ENCODE peak calls at places on chromosomes 12 and 14, in eight cellular contexts. D is cardiac muscle cell, W is AG04450, C is tibial artery, E is cardiac fibroblast, Z is kidney epithelial cell, J is prostate gland, X is neural progenitor cell. H is an unnamed sample.

GRCh38 chr14:99462211-99462610 is 18.4 kb downstream of the SETD3 start:
- DNase-seq in D (no peak), W (no peak), C (no peak), E (no peak), Z (no peak), J (no peak), X (no peak), H (no peak)

GRCh38 chr12:79164890-79165289 is 300.3 kb downstream of the SYT1 start:
- DNase-seq in D (no peak), W (no peak), C (no peak), E (no peak), Z (no peak), J (no peak), X (no peak), H (no peak)

GRCh38 chr12:124109760-124110159 is 136.7 kb downstream of the ZNF664 start:
- DNase-seq in D (no peak), W (no peak), C (no peak), E (peak), Z (no peak), J (no peak), X (peak), H (no peak)

GRCh38 chr14:100376751-100377171 is 53.6 kb downstream of the SLC25A47 start:
- DNase-seq in D (no peak), W (no peak), C (no peak), E (peak), Z (no peak), J (no peak), X (peak), H (no peak)

GRCh38 chr12:69490920-69491643 is 20.9 kb downstream of the FRS2 start:
- DNase-seq in D (no peak), W (no peak), C (no peak), E (no peak), Z (no peak), J (no peak), X (no peak), H (no peak)

GRCh38 chr12:73186272-73186671 is 914.1 kb downstream of the TRHDE start:
- DNase-seq in D (no peak), W (no peak), C (no peak), E (no peak), Z (no peak), J (no peak), X (no peak), H (no peak)

GRCh38 chr14:68748691-68749090 is 44.2 kb downstream of the ZFP36L1 start:
- DNase-seq in D (no peak), W (no peak), C (no peak), E (no peak), Z (no peak), J (no peak), X (no peak), H (no peak)

GRCh38 chr12:123076604-123077297 is 74.1 kb downstream of the PITPNM2 start:
- DNase-seq in D (no peak), W (no peak), C (no peak), E (no peak), Z (no peak), J (no peak), X (no peak), H (no peak)

GRCh38 chr14:104970231-104971068 is 7.7 kb downstream of the AHNAK2 start:
- DNase-seq in D (no peak), W (peak), C (peak), E (peak), Z (no peak), J (no peak), X (peak), H (peak)

GRCh38 chr12:130514149-130514551 is 176.5 kb downstream of the PIWIL1 start:
- DNase-seq in D (no peak), W (no peak), C (no peak), E (no peak), Z (no peak), J (no peak), X (peak), H (no peak)

GRCh38 chr12:1473418-1473817 is 121.0 kb downstream of the FBXL14 start:
- DNase-seq in D (no peak), W (no peak), C (no peak), E (no peak), Z (no peak), J (peak), X (no peak), H (no peak)

GRCh38 chr14:42909659-42910058 is 1303.0 kb downstream of the LRFN5 start:
- DNase-seq in D (no peak), W (no peak), C (no peak), E (no peak), Z (no peak), J (no peak), X (no peak), H (no peak)

GRCh38 chr14:42911642-42912041 is 1305.0 kb downstream of the LRFN5 start:
- DNase-seq in D (no peak), W (no peak), C (no peak), E (peak), Z (no peak), J (no peak), X (no peak), H (no peak)
- TF ChIP-seq CTCF in D (no peak), W (peak), C (no peak), E (no peak), Z (peak), J (no peak), X (no peak), H (no peak)

GRCh38 chr12:31523306-31523705 is 67.6 kb downstream of the DENND5B start:
- DNase-seq in D (no peak), W (no peak), C (no peak), E (no peak), Z (no peak), J (no peak), X (no peak), H (no peak)
- H3K4me3 ChIP-seq in D (no peak), W (no peak), C (no peak), E (no peak), Z (no peak), J (no peak), X (no peak), H (no peak)

GRCh38 chr12:9636150-9636549 is 28.4 kb upstream of the KLRB1 start:
- DNase-seq in D (no peak), W (no peak), C (no peak), E (no peak), Z (no peak), J (no peak), X (no peak), H (no peak)

GRCh38 chr12:9635014-9635413 is 27.3 kb upstream of the KLRB1 start:
- DNase-seq in D (no peak), W (no peak), C (no peak), E (no peak), Z (no peak), J (no peak), X (no peak), H (no peak)

GRCh38 chr12:9634177-9634803 is 26.6 kb upstream of the KLRB1 start:
- DNase-seq in D (peak), W (no peak), C (peak), E (peak), Z (no peak), J (peak), X (peak), H (peak)

GRCh38 chr12:9640024-9640423 is 29.5 kb upstream of the CLEC2D start:
- DNase-seq in D (no peak), W (no peak), C (no peak), E (no peak), Z (no peak), J (no peak), X (no peak), H (no peak)

GRCh38 chr12:9636807-9637206 is 29.1 kb upstream of the KLRB1 start:
- DNase-seq in D (no peak), W (no peak), C (no peak), E (no peak), Z (no peak), J (no peak), X (no peak), H (no peak)
- TF ChIP-seq CTCF in D (no peak), W (no peak), C (no peak), E (no peak), Z (no peak), J (no peak), X (peak), H (no peak)

GRCh38 chr12:57456145-57456700 is 1.1 kb downstream of the INHBE start:
- DNase-seq in D (peak), W (no peak), C (no peak), E (peak), Z (no peak), J (peak), X (peak), H (no peak)
- H3K4me3 ChIP-seq in D (no peak), W (peak), C (no peak), E (no peak), Z (no peak), J (no peak), X (no peak), H (no peak)

GRCh38 chr12:76424941-76425340 is 76.7 kb upstream of the BBS10 start:
- DNase-seq in D (no peak), W (no peak), C (no peak), E (no peak), Z (no peak), J (no peak), X (no peak), H (no peak)
- TF ChIP-seq CTCF in D (no peak), W (no peak), C (no peak), E (no peak), Z (no peak), J (no peak), X (no peak), H (no peak)

DNA sequence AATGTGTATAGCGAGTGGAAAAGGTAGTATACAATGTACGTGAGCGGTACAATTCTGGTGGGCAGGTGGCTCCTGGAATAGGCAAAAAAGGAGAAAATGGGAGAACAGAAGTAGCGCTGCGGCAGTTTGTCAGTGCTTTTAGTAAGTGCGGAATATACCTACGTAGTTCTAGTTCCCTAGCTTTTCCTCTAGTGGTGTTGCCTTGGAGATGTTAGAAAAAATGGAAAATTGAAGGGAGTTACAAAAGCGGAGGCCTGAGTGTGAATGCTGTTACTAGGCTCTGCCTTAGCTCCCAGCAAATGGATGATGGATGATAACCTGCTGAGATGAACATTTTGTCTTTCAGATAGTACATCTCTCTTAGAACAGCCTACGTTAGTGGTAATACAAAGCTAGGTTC is 1.1 kb downstream of the TTC8 start:
- DNase-seq in D (no peak), W (no peak), C (no peak), E (no peak), Z (no peak), J (no peak), X (no peak), H (no peak)
- H3K4me3 ChIP-seq in D (peak), W (peak), C (peak), E (no peak), Z (no peak), J (peak), X (peak), H (peak)

GRCh38 chr14:96086574-96087077 is 47.5 kb downstream of the C14orf132 start:
- DNase-seq in D (no peak), W (no peak), C (no peak), E (no peak), Z (no peak), J (no peak), X (no peak), H (no peak)
- TF ChIP-seq CTCF in D (no peak), W (peak), C (no peak), E (no peak), Z (no peak), J (no peak), X (no peak), H (peak)

GRCh38 chr14:91945776-91946305 is 1.7 kb downstream of the FBLN5 start:
- DNase-seq in D (no peak), W (no peak), C (no peak), E (peak), Z (no peak), J (no peak), X (no peak), H (no peak)
- H3K4me3 ChIP-seq in D (no peak), W (peak), C (peak), E (peak), Z (no peak), J (peak), X (no peak), H (peak)

GRCh38 chr14:94329857-94330256 is 6.7 kb upstream of the SERPINA6 start:
- DNase-seq in D (no peak), W (no peak), C (no peak), E (no peak), Z (no peak), J (no peak), X (no peak), H (no peak)
- TF ChIP-seq CTCF in D (no peak), W (no peak), C (no peak), E (no peak), Z (no peak), J (no peak), X (no peak), H (no peak)

GRCh38 chr12:34599530-34600513 is 577.5 kb downstream of the ALG10 start:
- DNase-seq in D (no peak), W (no peak), C (no peak), E (no peak), Z (no peak), J (no peak), X (no peak), H (no peak)

GRCh38 chr12:34597548-34598351 is 575.5 kb downstream of the ALG10 start:
- DNase-seq in D (no peak), W (no peak), C (no peak), E (no peak), Z (no peak), J (no peak), X (no peak), H (no peak)

GRCh38 chr12:34598352-34598827 is 576.1 kb downstream of the ALG10 start:
- DNase-seq in D (no peak), W (no peak), C (no peak), E (no peak), Z (no peak), J (no peak), X (no peak), H (no peak)

GRCh38 chr12:34600592-34601462 is 578.5 kb downstream of the ALG10 start:
- DNase-seq in D (no peak), W (no peak), C (no peak), E (no peak), Z (no peak), J (no peak), X (no peak), H (no peak)

DNA sequence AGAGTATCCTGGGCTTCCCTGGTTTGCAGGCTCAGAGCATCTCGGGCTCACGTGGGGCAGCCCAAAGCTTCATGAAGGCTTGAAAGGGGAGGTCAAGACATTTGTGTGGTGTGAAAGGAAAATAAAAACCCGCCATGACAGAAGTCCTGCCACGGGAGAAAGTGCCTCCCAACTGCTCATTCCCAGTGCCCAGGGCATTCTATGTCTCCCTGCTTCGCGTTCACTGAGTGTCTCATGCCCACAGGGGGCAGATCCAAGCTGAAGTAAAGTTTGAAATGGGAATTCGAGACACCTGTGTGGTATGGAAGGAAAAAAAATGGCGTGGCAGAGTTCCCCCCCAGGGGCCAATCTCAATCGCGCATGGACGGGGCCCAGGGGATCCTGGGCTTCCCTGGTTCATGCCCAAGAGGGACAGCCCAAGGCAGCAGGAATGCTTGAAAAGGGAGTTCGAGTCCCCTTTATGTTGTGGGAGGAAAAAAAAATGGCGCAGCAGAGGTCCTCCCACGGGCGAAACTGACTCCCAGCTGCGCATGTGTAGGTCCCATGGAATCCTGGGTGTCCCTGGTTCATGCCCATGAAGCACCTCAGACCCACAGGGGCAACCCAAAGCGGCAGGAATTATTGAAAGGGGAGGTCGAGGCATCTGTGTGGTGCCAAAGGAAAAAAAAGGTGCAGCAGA is 576.7 kb downstream of the ALG10 start:
- DNase-seq in D (no peak), W (no peak), C (no peak), E (no peak), Z (no peak), J (no peak), X (no peak), H (no peak)
- H3K4me3 ChIP-seq in D (no peak), W (no peak), C (no peak), E (no peak), Z (no peak), J (no peak), X (no peak), H (no peak)